ENCODE peak calls at places on chromosomes 13 and 19, in seven cellular contexts. O is heart left ventricle, C is esophagus muscularis mucosa, X is HCT116, P is tibial nerve, J is A549, A is body of pancreas. E is an unnamed sample.

GRCh38 chr13:112985803-112986408 is 16.9 kb downstream of the MCF2L start:
- DNase-seq in J (no peak), O (no peak), A (no peak), X (no peak), P (no peak), C (no peak), E (no peak)

GRCh38 chr13:39913928-39914327 is 258.5 kb downstream of the COG6 start:
- DNase-seq in C (no peak), P (peak), X (no peak), J (no peak), O (no peak), A (peak), E (peak)

GRCh38 chr19:3519126-3519525 is 13.0 kb downstream of the FZR1 start:
- DNase-seq in O (no peak), J (no peak), P (no peak), C (no peak), A (no peak), X (no peak), E (no peak)

GRCh38 chr13:22061806-22062391 is 391.0 kb downstream of the FGF9 start:
- DNase-seq in O (no peak), X (no peak), A (no peak), C (peak), P (no peak), J (no peak), E (no peak)

GRCh38 chr13:112576191-112576590 is 11.8 kb downstream of the TUBGCP3 start:
- DNase-seq in X (no peak), O (no peak), A (no peak), C (no peak), P (no peak), J (no peak), E (no peak)

GRCh38 chr13:36051082-36051481 is 80.1 kb downstream of the DCLK1 start:
- DNase-seq in O (no peak), J (no peak), C (no peak), X (no peak), A (no peak), P (no peak), E (no peak)

GRCh38 chr13:51781246-51782022 is 22.5 kb downstream of the DHRS12 start:
- DNase-seq in X (peak), A (peak), O (peak), P (no peak), C (no peak), J (no peak), E (no peak)

GRCh38 chr13:101869553-101869952 is 417.1 kb downstream of the ITGBL1 start:
- DNase-seq in J (no peak), A (no peak), C (no peak), X (no peak), P (no peak), O (no peak), E (no peak)

GRCh38 chr13:41580345-41580744 is 123.0 kb downstream of the RGCC start:
- DNase-seq in A (no peak), C (no peak), X (no peak), O (no peak), P (no peak), J (no peak), E (no peak)

GRCh38 chr13:51488212-51488611 is 35.4 kb upstream of the INTS6 start:
- DNase-seq in P (no peak), A (no peak), O (no peak), X (no peak), C (no peak), J (no peak), E (no peak)

GRCh38 chr19:17755533-17755885 is 4.2 kb downstream of the FCHO1 start:
- DNase-seq in P (no peak), O (no peak), A (no peak), C (no peak), J (peak), X (no peak), E (no peak)

GRCh38 chr19:45008554-45008953 is 7.3 kb downstream of the RELB start:
- DNase-seq in X (no peak), O (no peak), A (no peak), P (no peak), J (no peak), C (no peak), E (no peak)

GRCh38 chr13:76948139-76948538 is at the start of gene ACOD1:
- DNase-seq in A (no peak), X (no peak), C (no peak), O (no peak), P (no peak), J (no peak), E (no peak)

GRCh38 chr19:45769054-45769782 is at the start of gene SIX5:
- DNase-seq in P (peak), A (peak), J (peak), C (peak), O (peak), X (peak), E (peak)

GRCh38 chr13:108087813-108088212 is 127.5 kb downstream of the LIG4 start:
- DNase-seq in O (no peak), J (no peak), X (no peak), A (no peak), P (no peak), C (no peak), E (no peak)

GRCh38 chr19:6464070-6464873 is at the start of gene CRB3:
- DNase-seq in O (no peak), J (peak), C (no peak), P (no peak), A (peak), X (peak), E (no peak)

GRCh38 chr13:28718186-28718537 is 608 bp downstream of the SLC46A3 start:
- DNase-seq in J (no peak), O (no peak), P (peak), C (no peak), X (no peak), A (peak), E (no peak)
- H3K27ac ChIP-seq in J (peak), O (peak), P (peak), C (peak), X (peak), A (peak), E (peak)

GRCh38 chr19:30699871-30700280 is 327.7 kb downstream of the ZNF536 start:
- DNase-seq in J (no peak), C (no peak), X (no peak), A (no peak), P (no peak), O (no peak), E (no peak)

GRCh38 chr19:30694156-30694555 is 322.0 kb downstream of the ZNF536 start:
- DNase-seq in X (no peak), C (no peak), J (no peak), A (no peak), P (no peak), O (no peak), E (peak)

GRCh38 chr19:30693179-30693578 is 321.0 kb downstream of the ZNF536 start:
- DNase-seq in C (no peak), J (no peak), P (no peak), X (no peak), A (no peak), O (no peak), E (no peak)

GRCh38 chr19:30695171-30695875 is 323.1 kb downstream of the ZNF536 start:
- DNase-seq in X (no peak), J (no peak), P (no peak), C (no peak), A (no peak), O (no peak), E (peak)

DNA sequence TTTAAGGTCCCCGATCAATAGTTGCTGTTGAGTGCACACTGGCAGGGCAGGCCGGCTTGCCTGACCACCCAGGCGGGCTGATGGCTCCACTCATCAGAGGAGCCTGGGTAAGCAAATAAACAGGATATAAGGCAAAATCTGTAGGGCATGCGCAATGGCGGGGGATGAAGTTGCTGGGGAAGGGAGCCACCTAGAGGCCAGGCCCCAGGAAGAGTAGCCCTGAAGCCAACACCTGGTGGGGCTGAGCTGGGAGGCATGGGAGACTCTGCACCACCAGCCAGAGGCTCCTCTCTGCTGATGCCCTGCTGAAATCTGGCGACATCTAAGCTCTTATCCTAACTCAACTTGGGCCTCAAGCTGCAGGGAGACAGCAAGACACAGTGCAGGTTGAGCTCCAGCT is 324.3 kb downstream of the ZNF536 start:
- DNase-seq in C (no peak), A (peak), P (no peak), O (peak), J (peak), X (no peak), E (peak)
- TF ChIP-seq CTCF in C (no peak), A (peak), P (peak), O (peak), J (peak), X (no peak), E (no peak)

DNA sequence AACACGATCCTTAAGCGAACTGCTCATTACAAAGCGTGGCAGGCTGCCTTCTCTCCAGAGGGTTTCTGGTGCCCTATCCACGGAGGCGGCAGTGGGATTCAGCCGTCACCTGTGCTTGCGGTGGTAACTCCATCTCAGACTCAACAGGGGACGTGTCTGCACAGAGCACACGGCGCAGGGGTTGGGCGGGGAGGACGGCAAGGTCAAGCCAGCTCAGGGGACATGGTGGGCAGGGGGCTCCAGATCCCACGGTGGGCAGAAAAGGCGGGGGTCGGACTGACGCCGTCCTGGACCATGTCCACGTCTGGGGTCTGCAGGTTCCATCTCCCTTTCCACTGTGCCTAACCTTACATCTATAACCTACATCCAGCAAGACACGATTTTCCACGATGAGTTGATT is 70.7 kb downstream of the RASA3 start:
- DNase-seq in P (no peak), J (no peak), X (no peak), A (no peak), C (no peak), O (no peak), E (no peak)
- TF ChIP-seq POLR2A in P (no peak), J (no peak), X (no peak), A (no peak), C (no peak), O (no peak), E (no peak)

DNA sequence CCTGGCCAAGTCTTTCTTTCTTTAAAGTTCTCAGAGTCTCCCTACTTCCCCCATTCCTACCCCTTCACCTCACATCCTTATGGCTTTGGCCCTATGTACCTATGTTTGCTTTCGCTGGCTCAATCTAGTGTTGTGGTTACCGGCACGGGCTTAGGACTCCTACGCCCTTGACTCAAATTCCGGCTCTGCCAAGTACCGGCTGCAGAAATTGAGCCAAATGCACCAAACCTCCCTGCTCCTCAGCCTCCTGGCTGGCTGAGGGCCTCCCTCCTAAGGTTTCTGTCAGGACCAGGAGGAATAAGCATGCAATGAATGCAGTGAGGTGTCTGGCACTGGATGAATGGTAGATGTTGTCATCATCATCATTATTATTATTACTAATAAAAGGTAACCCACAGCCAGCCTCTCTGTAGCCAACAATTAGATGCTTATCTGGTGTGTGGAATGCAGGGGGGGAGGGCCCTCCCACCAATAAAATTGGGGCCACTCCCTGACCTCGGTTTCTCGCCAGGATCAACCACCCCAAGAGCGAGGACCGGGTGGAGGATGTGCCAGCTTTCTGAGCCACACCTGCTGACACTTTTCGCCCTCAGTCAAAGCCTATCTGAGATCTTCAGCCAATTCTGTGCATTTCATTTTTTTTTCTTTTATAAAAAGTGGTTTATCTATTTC is 20.7 kb downstream of the KLK5 start:
- DNase-seq in J (no peak), X (peak), A (no peak), P (no peak), O (no peak), C (no peak), E (no peak)
- H3K27ac ChIP-seq in J (peak), X (peak), A (no peak), P (no peak), O (no peak), C (no peak), E (no peak)

DNA sequence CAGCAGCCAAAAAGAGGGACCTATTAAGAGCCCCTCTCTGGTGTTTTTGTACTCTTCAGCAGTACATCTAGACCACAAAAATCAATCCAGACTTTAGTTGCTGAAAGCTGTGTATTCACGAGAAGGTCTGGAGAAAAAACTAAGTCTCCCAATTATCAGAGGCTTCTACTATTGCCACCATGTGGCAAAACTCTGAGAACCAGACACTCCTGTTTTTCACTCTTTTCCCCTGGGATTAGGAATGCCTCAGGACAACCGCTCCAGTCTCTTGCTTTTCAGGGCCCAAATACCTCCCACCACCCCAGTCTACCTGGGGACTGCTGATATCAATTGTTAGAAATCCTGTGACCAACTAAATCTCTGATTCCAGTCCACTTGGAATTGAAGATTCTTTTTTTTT is 30.1 kb upstream of the OBI1 start:
- DNase-seq in A (no peak), C (no peak), J (no peak), X (no peak), P (no peak), O (no peak), E (no peak)
- TF ChIP-seq CTCF in A (no peak), C (no peak), J (no peak), X (no peak), P (no peak), O (no peak), E (no peak)

GRCh38 chr19:49147923-49148682 is 7.1 kb downstream of the HRC start:
- DNase-seq in X (no peak), O (peak), C (no peak), P (no peak), A (no peak), J (no peak), E (no peak)

GRCh38 chr19:49149652-49150105 is 5.5 kb downstream of the HRC start:
- DNase-seq in A (peak), J (peak), C (no peak), P (peak), X (peak), O (peak), E (peak)

GRCh38 chr19:49150106-49150943 is 4.9 kb downstream of the HRC start:
- DNase-seq in P (peak), C (no peak), X (peak), O (peak), A (peak), J (peak), E (peak)

GRCh38 chr19:49150944-49151243 is 4.3 kb downstream of the HRC start:
- DNase-seq in A (no peak), P (no peak), J (no peak), X (no peak), O (no peak), C (no peak), E (no peak)

GRCh38 chr19:49148784-49149651 is 6.2 kb downstream of the HRC start:
- DNase-seq in X (peak), P (peak), A (peak), O (peak), J (peak), C (peak), E (peak)
- TF ChIP-seq POLR2A in X (peak), P (no peak), A (peak), O (peak), J (peak), C (peak), E (peak)

GRCh38 chr13:23616228-23616627 is 46.0 kb downstream of the TNFRSF19 start:
- DNase-seq in P (no peak), C (no peak), A (no peak), O (no peak), J (no peak), X (no peak), E (no peak)
- H3K27ac ChIP-seq in P (no peak), C (no peak), A (no peak), O (no peak), J (no peak), X (no peak), E (no peak)

DNA sequence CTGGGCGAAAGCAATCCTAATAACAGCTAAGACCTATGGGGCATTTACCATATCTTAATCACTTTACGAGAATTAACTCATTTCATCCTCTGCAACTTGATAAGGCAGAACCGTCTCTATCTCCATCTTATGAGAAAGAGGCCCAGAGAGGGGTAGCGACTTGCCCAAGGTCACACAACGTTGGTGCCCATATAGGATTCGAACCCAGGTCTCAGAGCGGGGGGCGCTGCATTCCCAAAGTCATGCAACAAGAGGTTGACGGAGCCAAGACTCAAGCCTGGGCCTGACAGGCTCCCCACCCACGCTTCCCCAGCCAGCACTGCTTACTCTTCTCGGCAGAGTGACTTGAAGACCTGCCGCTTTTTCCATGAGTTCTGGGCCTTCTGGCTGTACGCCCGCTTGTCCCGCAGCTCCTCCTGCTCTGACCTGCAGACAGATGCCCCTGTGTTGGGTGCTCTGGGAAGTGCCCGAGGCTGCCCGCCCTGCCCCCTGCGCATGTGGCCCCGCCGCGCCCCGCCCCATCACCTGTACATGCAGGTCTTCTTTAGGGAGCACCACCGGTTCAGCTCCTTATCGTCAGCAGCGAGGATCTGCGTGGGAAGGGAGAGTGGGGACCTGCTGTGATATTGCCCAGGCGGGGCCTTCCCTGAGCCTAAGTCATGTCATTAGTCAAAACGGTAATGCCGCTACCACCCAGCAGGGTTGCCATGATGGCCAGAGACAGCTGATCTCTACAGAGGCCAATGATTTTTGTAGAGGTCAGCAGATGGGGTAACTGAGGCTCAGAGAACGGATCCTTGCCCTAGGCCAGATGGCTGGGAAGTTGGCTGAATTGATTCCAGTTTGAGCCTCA is 10.8 kb downstream of the KRI1 start:
- DNase-seq in X (no peak), A (no peak), P (no peak), C (no peak), O (no peak), J (no peak), E (no peak)
- TF ChIP-seq CTCF in X (no peak), A (no peak), P (no peak), C (no peak), O (no peak), J (no peak), E (no peak)